ENCODE peak calls at places on chromosomes 13 and 19, in ten cellular contexts. M is psoas muscle; E is heart right ventricle; R is body of pancreas; S is CD4-positive, alpha-beta memory T cell; W is IMR-90; O is fibroblast of lung; T is cardiac muscle cell; F is endodermal cell; A is tibial nerve. I is an unnamed sample. For H3K4me1, the result is how much of the 10 kb centered on the place peaks cover.

GRCh38 chr13:83503424-83503823 is 378.9 kb downstream of the SLITRK1 start:
- DNase-seq in A (no peak), R (no peak), M (no peak), E (no peak), S (no peak), W (peak), O (peak), T (no peak), F (no peak), I (no peak)

GRCh38 chr19:18321729-18322091 is 1.2 kb downstream of the LSM4 start:
- DNase-seq in M (no peak), O (peak), T (no peak), E (no peak), W (peak), A (no peak), S (peak), R (no peak), F (no peak), I (no peak)

GRCh38 chr19:39270091-39270871 is 2.1 kb downstream of the IFNL2 start:
- DNase-seq in M (no peak), W (peak), E (no peak), F (no peak), T (no peak), R (no peak), A (no peak), O (no peak), S (no peak), I (no peak)

GRCh38 chr19:18456279-18456678 is 18.3 kb upstream of the ISYNA1 start:
- DNase-seq in R (no peak), A (no peak), E (no peak), M (no peak), T (no peak), O (no peak), S (no peak), F (no peak), W (no peak), I (peak)

GRCh38 chr19:6734096-6734696 is 3.2 kb downstream of the GPR108 start:
- DNase-seq in E (no peak), M (peak), F (no peak), T (no peak), S (no peak), W (no peak), A (no peak), R (no peak), O (no peak), I (peak)

GRCh38 chr19:4508698-4509097 is 9.6 kb downstream of the PLIN4 start:
- DNase-seq in R (no peak), E (no peak), M (peak), T (no peak), F (no peak), W (no peak), A (no peak), S (no peak), O (no peak), I (no peak)

GRCh38 chr19:54448037-54448773 is 794 bp upstream of the LENG8 start:
- DNase-seq in M (peak), O (peak), R (peak), W (peak), E (peak), S (no peak), T (peak), F (peak), A (peak), I (peak)

GRCh38 chr13:95360464-95361097 is 59.3 kb upstream of the ABCC4 start:
- DNase-seq in R (no peak), F (peak), S (no peak), T (no peak), O (peak), M (no peak), W (peak), E (no peak), A (no peak), I (no peak)

GRCh38 chr19:33819875-33820781 is 23.5 kb downstream of the KCTD15 start:
- DNase-seq in O (peak), T (peak), S (peak), F (peak), W (peak), E (peak), R (peak), A (peak), M (peak), I (peak)

GRCh38 chr19:948842-949496 is 23.1 kb downstream of the ARID3A start:
- DNase-seq in T (no peak), F (no peak), E (no peak), R (no peak), S (no peak), W (no peak), O (no peak), A (no peak), M (no peak), I (no peak)

GRCh38 chr13:85347251-85347650 is 452.0 kb downstream of the SLITRK6 start:
- DNase-seq in T (no peak), A (no peak), M (no peak), E (no peak), F (no peak), R (no peak), W (peak), S (no peak), O (peak), I (no peak)

GRCh38 chr13:28498481-28499115 is 3.7 kb upstream of the FLT1 start:
- DNase-seq in A (no peak), S (no peak), W (no peak), R (no peak), E (no peak), F (no peak), O (no peak), M (no peak), T (no peak), I (no peak)
- H3K27ac ChIP-seq in A (no peak), S (no peak), W (no peak), R (no peak), E (no peak), F (no peak), O (no peak), M (no peak), T (no peak), I (no peak)

DNA sequence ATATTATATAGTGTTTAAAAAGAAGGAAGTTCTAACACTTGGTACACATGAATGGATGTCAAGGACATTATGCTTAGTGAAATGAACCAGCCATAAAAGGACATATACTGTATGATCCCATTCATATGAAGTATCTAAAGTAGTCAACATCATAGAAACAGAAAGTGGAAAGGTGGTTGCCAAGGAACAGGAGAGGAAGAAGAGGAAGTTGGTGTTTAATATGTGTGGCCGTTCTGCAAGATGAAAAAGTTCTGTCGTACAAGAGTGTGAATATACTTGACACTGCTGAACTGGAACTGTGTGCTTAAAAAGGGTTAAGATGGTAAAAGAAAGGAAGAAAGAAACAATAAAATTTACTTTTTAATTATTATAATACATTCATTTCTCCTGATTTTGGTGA is 33.1 kb upstream of the C1QTNF9 start:
- DNase-seq in O (no peak), M (no peak), T (no peak), E (no peak), A (no peak), R (no peak), W (no peak), S (peak), F (no peak), I (no peak)
- H3K4me3 ChIP-seq in O (no peak), M (no peak), T (no peak), E (no peak), A (no peak), R (no peak), W (no peak), S (no peak), F (no peak), I (no peak)

DNA sequence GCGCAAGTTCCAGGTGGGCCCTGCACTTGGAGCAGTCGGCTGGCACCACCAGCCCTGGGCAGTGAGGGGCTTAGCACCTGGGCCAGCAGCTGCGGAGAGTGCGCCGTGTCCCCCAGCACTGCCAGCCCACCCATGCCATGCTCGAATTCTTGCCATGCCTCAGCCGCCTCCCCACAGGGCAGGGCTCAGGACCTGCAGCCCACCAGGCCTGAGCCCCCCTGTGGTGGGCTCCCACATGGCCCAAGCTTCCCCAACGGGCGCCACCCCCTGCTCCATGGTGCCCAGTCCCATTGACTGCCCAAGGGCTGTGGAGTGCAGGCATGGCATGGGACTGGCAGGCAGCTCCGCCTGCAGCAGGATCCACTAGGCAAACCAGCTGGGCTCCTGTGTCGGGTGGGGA is 9.4 kb upstream of the ZNF426 start:
- DNase-seq in R (no peak), M (no peak), W (no peak), O (no peak), T (no peak), F (no peak), S (no peak), A (no peak), E (no peak), I (no peak)
- H3K4me1 ChIP-seq in R (under half), M (under half), W (under half), O (under half), T (under half), F (under half), S (under half), A (under half), E (under half), I (under half)

DNA sequence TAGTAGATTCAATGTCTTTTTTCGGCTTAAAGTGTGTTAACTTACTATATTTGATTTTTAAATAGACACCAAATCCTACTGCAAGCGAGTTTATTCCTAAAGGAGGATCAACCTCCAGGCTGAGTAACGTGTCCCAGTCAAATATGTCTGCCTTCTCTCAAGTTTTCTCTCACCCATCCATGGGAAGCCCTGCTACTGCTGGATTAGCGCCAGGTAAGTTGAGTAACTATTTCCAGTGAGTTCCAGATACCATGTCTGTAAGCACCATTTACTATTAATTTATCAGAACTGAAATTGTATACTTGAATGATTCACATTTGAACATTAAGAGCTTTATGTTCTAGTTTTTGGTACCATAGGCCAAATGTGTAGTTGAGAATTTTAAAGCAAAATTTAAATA is 81.8 kb downstream of the PAN3 start:
- DNase-seq in O (peak), E (no peak), S (no peak), W (peak), M (no peak), R (no peak), A (no peak), F (no peak), T (no peak), I (no peak)
- H3K27ac ChIP-seq in O (no peak), E (no peak), S (no peak), W (no peak), M (no peak), R (no peak), A (no peak), F (no peak), T (no peak), I (no peak)

DNA sequence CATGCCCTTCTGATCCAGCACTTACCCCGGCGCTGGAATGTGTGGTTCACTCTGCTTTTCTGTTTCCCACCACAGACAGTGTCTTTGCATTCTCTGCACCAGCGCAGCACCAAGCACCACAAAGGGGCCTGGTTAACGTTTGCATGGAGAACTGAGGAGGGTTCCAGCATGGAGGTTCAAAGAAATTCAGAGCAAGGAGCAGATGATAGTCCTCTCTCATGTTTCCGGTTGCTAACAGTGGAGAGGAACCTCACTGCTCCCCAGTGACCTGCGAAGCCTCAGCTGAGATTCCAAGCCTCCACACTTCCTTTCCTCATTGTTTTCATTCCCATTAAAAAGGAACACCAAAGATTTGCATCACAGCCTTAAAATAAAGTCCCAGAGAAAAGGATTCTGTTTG is 99.7 kb downstream of the STARD13 start:
- DNase-seq in F (peak), T (no peak), O (no peak), M (no peak), E (no peak), S (no peak), W (no peak), R (no peak), A (no peak), I (no peak)
- H3K4me3 ChIP-seq in F (no peak), T (no peak), O (no peak), M (no peak), E (no peak), S (no peak), W (no peak), R (no peak), A (no peak), I (no peak)

GRCh38 chr19:49355890-49356289 is 6.3 kb downstream of the TEAD2 start:
- DNase-seq in M (no peak), E (no peak), F (no peak), W (no peak), A (no peak), R (no peak), T (no peak), S (no peak), O (no peak), I (peak)

GRCh38 chr19:49361438-49362047 is 673 bp downstream of the TEAD2 start:
- DNase-seq in R (peak), O (peak), F (peak), A (peak), W (peak), S (no peak), M (peak), E (peak), T (peak), I (peak)

GRCh38 chr19:49356382-49356781 is 5.8 kb downstream of the TEAD2 start:
- DNase-seq in R (no peak), F (no peak), W (no peak), M (no peak), T (no peak), A (no peak), E (no peak), O (no peak), S (no peak), I (no peak)

GRCh38 chr19:49359851-49360845 is 2.1 kb downstream of the TEAD2 start:
- DNase-seq in F (peak), O (no peak), W (no peak), A (no peak), M (no peak), E (no peak), T (no peak), S (no peak), R (no peak), I (peak)

GRCh38 chr19:49357186-49357585 is 5.0 kb downstream of the TEAD2 start:
- DNase-seq in A (no peak), E (no peak), S (no peak), M (no peak), R (no peak), W (no peak), O (no peak), F (no peak), T (no peak), I (peak)
- H3K4me1 ChIP-seq in A (under half), E (under half), S (under half), M (under half), R (under half), W (under half), O (under half), F (under half), T (under half), I (under half)